ENCODE peak calls at places on chromosomes 3 and 15, in four cellular contexts. D is IMR-90, R is H1, O is H9. F is an unnamed sample.

GRCh38 chr3:186668426-186668825 is 2.6 kb downstream of the HRG start:
- DNase-seq in D (no peak), R (peak; percentile 16), O (no peak), F (peak; percentile 59)

GRCh38 chr3:172101107-172101506 is 61.7 kb downstream of the FNDC3B start:
- DNase-seq in D (no peak), R (no peak), O (no peak), F (no peak)

GRCh38 chr15:38860253-38860652 is 295.6 kb upstream of the RASGRP1 start:
- DNase-seq in D (no peak), R (no peak), O (no peak), F (no peak)

GRCh38 chr3:157543491-157544035 is 40.3 kb upstream of the VEPH1 start:
- DNase-seq in D (no peak), R (no peak), O (no peak), F (no peak)

GRCh38 chr15:34213690-34214089 is 3.8 kb upstream of the KATNBL1 start:
- DNase-seq in D (no peak), R (no peak), O (no peak), F (no peak)

GRCh38 chr3:136942796-136943195 is 15.0 kb upstream of the IL20RB start:
- DNase-seq in D (no peak), R (no peak), O (no peak), F (no peak)

GRCh38 chr15:48861813-48862431 is 16.0 kb upstream of the EID1 start:
- DNase-seq in D (peak; percentile 82), R (no peak), O (no peak), F (peak; percentile 68)

GRCh38 chr3:104018541-104018940 is 1348.2 kb upstream of the ALCAM start:
- DNase-seq in D (no peak), R (no peak), O (no peak), F (no peak)

GRCh38 chr15:70045045-70045444 is 52.7 kb downstream of the TLE3 start:
- DNase-seq in D (peak; percentile 54), R (no peak), O (no peak), F (no peak)

GRCh38 chr3:125115640-125116039 is 59.8 kb upstream of the HEG1 start:
- DNase-seq in D (peak; percentile 65), R (no peak), O (no peak), F (no peak)

GRCh38 chr3:189238071-189238470 is 66.3 kb downstream of the TPRG1 start:
- DNase-seq in D (no peak), R (no peak), O (no peak), F (no peak)

GRCh38 chr15:99967841-99968371 is 234.7 kb upstream of the LYSMD4 start:
- DNase-seq in D (no peak), R (no peak), O (no peak), F (no peak)

GRCh38 chr3:25686766-25687165 is 22.1 kb upstream of the TOP2B start:
- DNase-seq in D (no peak), R (no peak), O (peak; percentile 37), F (no peak)

GRCh38 chr3:146164071-146164470 is 3.1 kb upstream of the PLOD2 start:
- DNase-seq in D (no peak), R (no peak), O (no peak), F (no peak)

GRCh38 chr15:94723801-94724200 is 492.4 kb downstream of the MCTP2 start:
- DNase-seq in D (no peak), R (no peak), O (no peak), F (no peak)

GRCh38 chr3:149641011-149641728 is 16.7 kb downstream of the WWTR1 start:
- DNase-seq in D (no peak), R (no peak), O (no peak), F (no peak)

GRCh38 chr3:15386352-15386751 is 41.0 kb downstream of the METTL6 start:
- DNase-seq in D (no peak), R (no peak), O (no peak), F (no peak)

GRCh38 chr15:86394866-86395265 is 315.2 kb downstream of the AGBL1 start:
- DNase-seq in D (no peak), R (no peak), O (no peak), F (no peak)

GRCh38 chr3:68972358-68972979 is 40.1 kb upstream of the TAFA4 start:
- DNase-seq in D (peak; percentile 51), R (peak; percentile 85), O (peak; percentile 83), F (peak; percentile 88)

GRCh38 chr3:123406598-123406997 is 42.3 kb downstream of the ADCY5 start:
- DNase-seq in D (no peak), R (no peak), O (no peak), F (no peak)

DNA sequence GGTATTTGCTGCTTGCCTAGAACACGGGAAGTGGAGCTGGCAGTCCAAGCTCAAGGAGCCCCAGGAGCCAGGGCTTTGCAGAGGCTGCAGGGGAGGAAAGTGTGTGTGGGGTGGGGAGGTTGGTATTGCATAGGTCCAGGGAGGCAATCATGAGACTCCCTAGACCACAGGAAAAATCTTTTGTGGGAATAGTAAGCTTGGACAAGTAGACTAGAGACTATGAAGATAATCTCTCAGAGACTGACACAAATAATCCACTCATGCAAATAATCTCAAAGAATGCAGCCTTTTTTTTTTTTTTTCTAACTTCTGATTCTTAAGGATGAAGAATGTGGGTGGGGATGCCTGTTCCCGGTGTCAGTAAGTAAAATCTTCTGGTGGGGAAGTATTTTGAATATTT is 113.7 kb downstream of the GREM1 start:
- DNase-seq in D (no peak), R (no peak), O (no peak), F (no peak)
- H4K5ac ChIP-seq in D (peak overlapping the region; percentile 64), R (no peak overlapping the region), O (no peak overlapping the region), F (no peak overlapping the region)

GRCh38 chr15:80990955-80991354 is 1.3 kb upstream of the MESD start:
- DNase-seq in D (no peak), R (no peak), O (no peak), F (no peak)
- H3K4me2 ChIP-seq in D (no peak overlapping the region), R (no peak overlapping the region), O (no peak overlapping the region), F (no peak overlapping the region)

GRCh38 chr3:18586076-18586475 is 160.9 kb upstream of the SATB1 start:
- DNase-seq in D (no peak), R (no peak), O (no peak), F (no peak)
- H4K5ac ChIP-seq in D (no peak overlapping the region), R (no peak overlapping the region), O (no peak overlapping the region), F (no peak overlapping the region)

DNA sequence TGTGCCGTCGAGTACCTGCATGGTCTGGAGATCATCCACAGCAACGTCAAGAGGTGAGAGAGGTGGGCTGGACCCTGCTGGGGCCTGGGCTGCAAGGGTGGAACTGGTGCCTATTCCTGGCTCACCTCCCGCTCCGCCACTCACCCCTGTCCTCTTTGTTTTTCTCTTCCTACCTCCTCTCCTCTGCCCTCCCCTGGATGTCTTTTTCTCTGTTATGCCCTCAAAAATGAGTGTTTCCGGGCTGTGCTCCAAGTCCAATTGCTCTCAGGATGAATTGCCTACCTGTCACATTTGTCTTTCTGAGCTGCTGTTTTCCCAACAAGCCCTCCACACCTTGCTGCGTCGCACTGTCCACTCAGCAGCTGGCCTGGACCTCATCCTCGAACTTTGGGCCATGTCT is 28.5 kb upstream of the TATDN2 start:
- DNase-seq in D (no peak), R (no peak), O (no peak), F (no peak)
- H3K4me2 ChIP-seq in D (no peak overlapping the region), R (no peak overlapping the region), O (no peak overlapping the region), F (no peak overlapping the region)

DNA sequence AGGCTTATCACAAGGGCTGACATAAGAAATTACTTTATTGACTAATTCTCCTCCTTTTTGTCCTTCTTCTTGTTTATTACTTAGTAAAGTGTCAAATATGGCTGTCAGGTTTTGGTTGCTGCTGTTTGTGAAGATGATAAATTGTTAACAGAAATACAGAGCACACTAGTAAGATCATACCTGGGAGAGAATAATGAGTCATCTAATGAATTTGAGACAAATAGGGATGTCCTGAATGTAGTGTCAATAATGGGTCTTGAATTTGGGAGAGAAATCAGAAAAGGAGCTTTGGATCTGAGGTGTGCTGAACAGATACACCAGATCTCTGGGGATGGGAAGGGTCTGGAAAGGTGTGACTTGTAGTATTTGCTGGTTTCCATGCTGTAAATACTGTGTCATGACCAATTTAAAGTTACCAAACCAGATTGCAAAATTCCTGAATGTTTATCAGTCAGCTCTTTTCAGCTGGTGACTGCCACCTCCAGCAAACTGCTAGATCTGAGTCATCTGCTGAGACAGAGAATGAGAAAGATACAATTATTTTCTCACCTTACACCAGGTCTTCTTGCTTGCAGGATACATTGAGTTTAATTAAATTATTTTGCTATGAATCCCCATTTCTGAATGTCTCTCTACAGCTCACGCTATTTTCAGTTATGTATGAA is 76.7 kb upstream of the SATB1 start:
- DNase-seq in D (no peak), R (no peak), O (no peak), F (peak; percentile 88)
- H4K5ac ChIP-seq in D (no peak overlapping the region), R (no peak overlapping the region), O (no peak overlapping the region), F (no peak overlapping the region)

DNA sequence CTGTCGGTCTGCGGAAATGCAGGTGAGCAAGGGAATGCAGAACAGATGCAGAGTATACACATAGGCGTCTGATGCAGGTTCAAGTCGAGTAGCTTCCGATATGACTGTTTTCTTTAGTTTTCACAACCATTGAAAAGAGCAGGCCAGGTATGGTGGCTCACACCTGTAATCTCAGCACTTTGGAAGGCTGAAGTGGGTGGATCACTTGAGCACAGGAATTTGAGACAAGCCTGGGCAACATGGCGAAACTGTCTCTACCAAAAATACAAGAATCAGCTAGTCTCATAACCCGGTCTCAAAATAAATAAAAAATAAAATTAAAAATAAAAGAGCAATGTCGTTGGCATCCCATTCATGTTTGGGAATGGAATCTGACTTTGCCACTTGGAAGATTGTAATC is 101.5 kb downstream of the PTPRG start:
- DNase-seq in D (no peak), R (no peak), O (no peak), F (no peak)
- H3K4me2 ChIP-seq in D (no peak overlapping the region), R (no peak overlapping the region), O (no peak overlapping the region), F (no peak overlapping the region)

GRCh38 chr3:190252080-190252479 is 70.2 kb downstream of the CLDN1 start:
- DNase-seq in D (peak; percentile 89), R (no peak), O (no peak), F (peak; percentile 36)
- H4K5ac ChIP-seq in D (no peak overlapping the region), R (no peak overlapping the region), O (no peak overlapping the region), F (no peak overlapping the region)

GRCh38 chr3:53196575-53197407 is 35.8 kb downstream of the PRKCD start:
- DNase-seq in D (peak; percentile 62), R (no peak), O (peak; percentile 82), F (peak; percentile 96)
- H3K4me2 ChIP-seq in D (no peak overlapping the region), R (no peak overlapping the region), O (no peak overlapping the region), F (no peak overlapping the region)

DNA sequence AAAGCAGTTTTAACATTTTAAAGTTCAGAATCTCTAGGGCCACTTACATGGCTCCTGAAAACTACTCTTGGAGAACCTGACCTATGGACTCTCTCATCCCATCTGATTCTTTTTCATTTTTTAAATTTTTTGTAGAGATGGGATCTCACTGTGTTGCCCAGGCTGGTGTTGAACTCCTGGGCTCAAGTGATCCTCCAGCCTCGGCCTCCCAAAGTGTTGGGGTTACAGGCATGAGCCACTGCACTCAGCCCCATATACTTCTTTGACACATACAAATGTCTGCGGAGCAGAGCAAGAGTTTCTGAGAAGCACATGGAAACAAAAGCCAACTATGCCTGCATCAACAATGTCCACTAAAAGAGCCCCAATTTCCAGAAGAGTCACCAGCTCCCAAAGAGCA is 189.8 kb downstream of the FOXP1 start:
- DNase-seq in D (no peak), R (no peak), O (no peak), F (no peak)
- H4K5ac ChIP-seq in D (no peak overlapping the region), R (no peak overlapping the region), O (no peak overlapping the region), F (no peak overlapping the region)

DNA sequence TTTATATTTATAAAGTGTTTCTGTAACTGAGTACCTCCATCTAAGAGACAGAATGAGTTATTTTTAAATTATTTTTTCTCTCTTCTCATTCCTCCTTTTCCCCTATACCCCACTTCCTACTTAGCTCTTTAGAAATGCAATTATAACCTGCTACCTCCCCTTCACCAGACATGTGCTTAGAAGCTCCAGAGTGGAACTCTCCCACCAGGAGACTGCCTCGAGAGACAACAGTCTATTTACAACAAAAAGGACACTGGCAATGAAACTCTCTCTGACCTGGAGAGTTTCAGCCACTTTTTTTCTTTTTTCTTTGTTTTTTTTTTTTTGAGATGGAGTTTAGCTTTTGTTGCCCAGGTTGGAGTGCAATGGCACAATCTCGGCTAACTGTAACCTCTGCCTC is 109.4 kb upstream of the PLXND1 start:
- DNase-seq in D (no peak), R (no peak), O (no peak), F (no peak)
- H3K4me2 ChIP-seq in D (no peak overlapping the region), R (no peak overlapping the region), O (no peak overlapping the region), F (no peak overlapping the region)